ENCODE peak calls at places on chromosomes 4 and X, in six cellular contexts. H is AG20443, Y is cortex of kidney, S is GM10248, D is AG08396, M is pancreas. T is an unnamed sample.
A peak's percentile ranks its signal among the peaks of the same experiment; 100 is the strongest.

GRCh38 chrX:13638021-13638420 is 14.9 kb upstream of the TCEANC start:
- DNase-seq in H (no peak), Y (no peak), S (no peak), D (no peak), M (no peak), T (no peak)

GRCh38 chrX:39726810-39727209 is 370.9 kb downstream of the BCOR start:
- DNase-seq in H (peak; percentile 65), Y (no peak), S (no peak), D (no peak), M (no peak), T (no peak)

GRCh38 chrX:22192419-22193086 is 80.2 kb upstream of the CBLL2 start:
- DNase-seq in H (peak; percentile 66), Y (no peak), S (peak; percentile 40), D (peak; percentile 69), M (peak; percentile 84), T (peak; percentile 65)

GRCh38 chr4:80321341-80321740 is 14.2 kb upstream of the CFAP299 start:
- DNase-seq in H (no peak), Y (no peak), S (no peak), D (no peak), M (no peak), T (no peak)

GRCh38 chr4:101600287-101600686 is 190.2 kb upstream of the BANK1 start:
- DNase-seq in H (no peak), Y (no peak), S (no peak), D (no peak), M (no peak), T (no peak)

GRCh38 chrX:114582698-114583395 is 1.0 kb upstream of the HTR2C start:
- DNase-seq in H (peak; percentile 1), Y (no peak), S (no peak), D (no peak), M (no peak), T (no peak)

GRCh38 chr4:7045961-7046921 is 3.1 kb downstream of the TADA2B start:
- DNase-seq in H (peak; percentile 42), Y (no peak), S (peak; percentile 50), D (no peak), M (no peak), T (peak; percentile 88)

GRCh38 chrX:103730746-103731508 is 20.2 kb downstream of the TMEM31 start:
- DNase-seq in H (peak; percentile 62), Y (no peak), S (no peak), D (no peak), M (no peak), T (no peak)

GRCh38 chrX:9164535-9165425 is 130.9 kb upstream of the FAM9B start:
- DNase-seq in H (no peak), Y (no peak), S (no peak), D (no peak), M (no peak), T (no peak)

GRCh38 chrX:41302293-41302868 is 31.6 kb upstream of the DDX3X start:
- DNase-seq in H (no peak), Y (no peak), S (no peak), D (no peak), M (no peak), T (peak; percentile 10)

GRCh38 chr4:40423735-40424134 is 88.6 kb downstream of the CHRNA9 start:
- DNase-seq in H (peak; percentile 49), Y (no peak), S (no peak), D (no peak), M (no peak), T (no peak)

GRCh38 chrX:10496345-10496965 is 123.9 kb downstream of the MID1 start:
- DNase-seq in H (peak; percentile 57), Y (no peak), S (no peak), D (peak; percentile 38), M (no peak), T (no peak)

GRCh38 chrX:129427267-129427666 is 96.0 kb downstream of the SMARCA1 start:
- DNase-seq in H (no peak), Y (no peak), S (peak; percentile 5), D (no peak), M (no peak), T (peak; percentile 1)

T was measured in GM12865.